ENCODE peak calls at places on chromosomes 3 and 15, in seven cellular contexts. I is left ventricle myocardium inferior; Q is GM10248; K is bronchial epithelial cell; D is CD8-positive, alpha-beta T cell; V is A549; F is stomach. G is an unnamed sample.

GRCh38 chr3:114411811-114412803 is 118.3 kb downstream of the TIGIT start:
- DNase-seq in I (no peak), Q (no peak), K (peak), D (no peak), V (peak), F (no peak), G (peak)

GRCh38 chr15:28021281-28022039 is 77.7 kb downstream of the OCA2 start:
- DNase-seq in I (peak), Q (no peak), K (peak), D (no peak), V (peak), F (no peak), G (peak)

GRCh38 chr3:171333784-171334464 is 126.3 kb downstream of the TNIK start:
- DNase-seq in I (no peak), Q (no peak), K (no peak), D (no peak), V (no peak), F (no peak), G (no peak)

GRCh38 chr3:13871791-13872190 is 8.1 kb downstream of the WNT7A start:
- DNase-seq in I (no peak), Q (no peak), K (no peak), D (no peak), V (no peak), F (no peak), G (no peak)

GRCh38 chr15:90035095-90035834 is 34.1 kb downstream of the ZNF710 start:
- DNase-seq in I (peak), Q (no peak), K (peak), D (no peak), V (peak), F (peak), G (peak)

GRCh38 chr3:87595798-87596197 is 319.4 kb upstream of the POU1F1 start:
- DNase-seq in I (no peak), Q (no peak), K (peak), D (no peak), V (no peak), F (no peak), G (no peak)

GRCh38 chr15:68578175-68578959 is 426 bp upstream of the CORO2B start:
- DNase-seq in I (peak), Q (no peak), K (no peak), D (peak), V (no peak), F (peak), G (peak)

GRCh38 chr15:73959801-73960200 is 32.3 kb downstream of the STOML1 start:
- DNase-seq in I (no peak), Q (no peak), K (no peak), D (no peak), V (no peak), F (no peak), G (no peak)

GRCh38 chr3:10763248-10763620 is 52.8 kb upstream of the SLC6A11 start:
- DNase-seq in I (no peak), Q (no peak), K (no peak), D (no peak), V (no peak), F (no peak), G (no peak)

DNA sequence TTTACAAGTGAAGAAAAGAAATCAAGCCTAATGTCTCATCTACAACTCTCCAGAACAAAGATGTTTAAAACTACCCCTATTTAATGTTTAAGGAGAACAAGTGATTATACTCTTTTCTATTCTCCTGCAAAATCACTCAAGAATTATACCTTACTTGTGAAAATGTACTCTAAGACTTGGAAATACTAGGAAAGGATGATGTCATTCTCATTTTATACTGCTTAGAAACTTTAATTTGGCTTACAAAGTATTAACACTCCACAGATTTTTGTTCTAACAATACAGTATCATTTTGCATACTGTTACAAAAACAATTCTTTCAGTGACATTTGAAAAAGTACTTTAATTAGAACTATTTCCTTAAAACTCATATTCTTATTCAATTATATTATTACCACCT is 89.5 kb downstream of the SMARCC1 start:
- DNase-seq in I (no peak), Q (no peak), K (no peak), D (no peak), V (no peak), F (no peak), G (no peak)
- TF ChIP-seq CTCF in I (no peak), Q (no peak), K (no peak), D (no peak), V (no peak), F (no peak), G (no peak)

GRCh38 chr3:190032924-190033323 is 87.8 kb downstream of the P3H2 start:
- DNase-seq in I (no peak), Q (no peak), K (no peak), D (no peak), V (no peak), F (no peak), G (no peak)
- TF ChIP-seq CTCF in I (no peak), Q (no peak), K (no peak), D (no peak), V (no peak), F (no peak), G (no peak)

GRCh38 chr3:93973160-93974126 is at the start of gene PROS1:
- DNase-seq in I (peak), Q (peak), K (peak), D (peak), V (peak), F (peak), G (peak)
- TF ChIP-seq CTCF in I (peak), Q (no peak), K (no peak), D (no peak), V (peak), F (no peak), G (no peak)

GRCh38 chr15:49145651-49146609 is 9.5 kb downstream of the COPS2 start:
- DNase-seq in I (no peak), Q (peak), K (peak), D (peak), V (peak), F (no peak), G (peak)
- TF ChIP-seq CTCF in I (peak), Q (peak), K (peak), D (peak), V (peak), F (peak), G (peak)

GRCh38 chr15:40807888-40808194 is 568 bp upstream of the DNAJC17 start:
- DNase-seq in I (no peak), Q (no peak), K (no peak), D (no peak), V (no peak), F (no peak), G (no peak)

GRCh38 chr15:40809051-40809450 is 1.8 kb upstream of the DNAJC17 start:
- DNase-seq in I (no peak), Q (no peak), K (no peak), D (no peak), V (no peak), F (no peak), G (no peak)

GRCh38 chr15:40806672-40807027 is 239 bp upstream of the ZFYVE19 start:
- DNase-seq in I (no peak), Q (no peak), K (no peak), D (no peak), V (no peak), F (no peak), G (no peak)

GRCh38 chr15:40803688-40804087 is 3.2 kb upstream of the ZFYVE19 start:
- DNase-seq in I (no peak), Q (no peak), K (no peak), D (no peak), V (no peak), F (no peak), G (no peak)

GRCh38 chr15:40807028-40807887 is at the start of the genes DNAJC17 and ZFYVE19:
- DNase-seq in I (peak), Q (peak), K (peak), D (peak), V (peak), F (peak), G (peak)
- TF ChIP-seq CTCF in I (peak), Q (no peak), K (no peak), D (peak), V (no peak), F (no peak), G (peak)

DNA sequence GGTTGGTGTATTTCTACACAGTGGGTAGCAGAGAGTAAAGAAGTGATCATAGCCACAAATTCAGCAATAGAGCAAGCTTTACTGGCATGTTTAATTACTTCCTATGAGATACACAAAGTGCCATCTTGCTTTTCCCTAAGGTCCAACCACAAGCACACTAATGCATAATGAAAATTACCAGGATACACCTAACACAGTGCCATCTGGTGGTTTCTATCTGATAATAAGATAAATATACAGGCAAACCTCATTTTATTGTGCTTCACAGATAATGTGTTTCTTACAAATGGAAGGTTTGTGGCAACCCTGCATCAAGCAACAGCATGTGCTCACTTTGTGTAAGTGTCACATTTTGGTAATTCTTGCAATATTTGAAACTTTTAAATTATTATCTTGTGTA is 223.0 kb downstream of the NSUN3 start:
- DNase-seq in I (no peak), Q (no peak), K (peak), D (no peak), V (no peak), F (no peak), G (peak)
- TF ChIP-seq CTCF in I (no peak), Q (no peak), K (peak), D (no peak), V (peak), F (no peak), G (peak)

GRCh38 chr3:53077476-53078220 is 31.8 kb upstream of the SFMBT1 start:
- DNase-seq in I (no peak), Q (no peak), K (no peak), D (no peak), V (no peak), F (no peak), G (no peak)
- TF ChIP-seq CTCF in I (no peak), Q (no peak), K (no peak), D (no peak), V (no peak), F (no peak), G (no peak)

GRCh38 chr15:85477730-85478129 is 97.3 kb downstream of the AKAP13 start:
- DNase-seq in I (no peak), Q (no peak), K (peak), D (no peak), V (peak), F (no peak), G (peak)
- TF ChIP-seq CTCF in I (no peak), Q (no peak), K (no peak), D (no peak), V (no peak), F (no peak), G (peak)

GRCh38 chr15:66923438-66923881 is 141.9 kb upstream of the SMAD3 start:
- DNase-seq in I (no peak), Q (no peak), K (peak), D (peak), V (peak), F (peak), G (no peak)
- TF ChIP-seq CTCF in I (peak), Q (peak), K (peak), D (peak), V (peak), F (peak), G (peak)